ENCODE peak calls at places on chromosomes 3 and 15, in eight cellular contexts. O is aorta; F is PC-3; P is GM23248; J is mammary epithelial cell; N is CD4-positive, alpha-beta memory T cell; V is ovary; K is A673. B is an unnamed sample. For H3K4me1, the result is how much of the 10 kb centered on the place peaks cover.

GRCh38 chr15:79209690-79210089 is 72.8 kb upstream of the ANKRD34C start:
- DNase-seq in N (no peak), V (no peak), K (no peak), P (no peak), F (no peak), O (no peak), J (no peak), B (no peak)

GRCh38 chr3:151210676-151211381 is 7.8 kb upstream of the GPR171 start:
- DNase-seq in O (no peak), K (no peak), F (peak), V (no peak), J (no peak), N (no peak), P (peak), B (no peak)

GRCh38 chr3:36248374-36248773 is 131.9 kb upstream of the STAC start:
- DNase-seq in V (no peak), O (no peak), P (no peak), K (no peak), N (no peak), F (no peak), J (no peak), B (no peak)

GRCh38 chr15:96358795-96359190 is 28.3 kb downstream of the NR2F2 start:
- DNase-seq in F (no peak), N (no peak), K (no peak), J (no peak), P (no peak), O (no peak), V (no peak), B (no peak)

GRCh38 chr15:95812491-95812890 is 518.0 kb upstream of the NR2F2 start:
- DNase-seq in V (no peak), J (no peak), N (no peak), K (no peak), P (peak), F (no peak), O (no peak), B (no peak)

GRCh38 chr3:62546266-62546665 is 172.9 kb upstream of the FEZF2 start:
- DNase-seq in F (no peak), J (no peak), N (no peak), P (no peak), V (no peak), K (no peak), O (no peak), B (no peak)

GRCh38 chr3:131361464-131362421 is 19.8 kb upstream of the NUDT16 start:
- DNase-seq in O (peak), P (peak), N (no peak), F (peak), V (peak), J (peak), K (no peak), B (peak)

GRCh38 chr3:187983484-187984124 is 170.4 kb upstream of the LPP start:
- DNase-seq in J (no peak), O (no peak), K (no peak), N (no peak), V (no peak), F (no peak), P (peak), B (no peak)

GRCh38 chr15:60583194-60583593 is 104.3 kb upstream of the ICE2 start:
- DNase-seq in J (no peak), K (no peak), F (no peak), O (no peak), V (no peak), P (no peak), N (peak), B (no peak)

GRCh38 chr3:108420926-108421325 is 89.5 kb downstream of the MYH15 start:
- DNase-seq in K (no peak), O (no peak), N (no peak), P (peak), F (peak), V (no peak), J (peak), B (no peak)

GRCh38 chr3:108124337-108125150 is 33.7 kb upstream of the CD47 start:
- DNase-seq in K (peak), O (no peak), N (peak), F (no peak), V (no peak), P (no peak), J (no peak), B (no peak)

GRCh38 chr3:46076606-46077005 is 49.3 kb upstream of the XCR1 start:
- DNase-seq in F (peak), K (no peak), J (no peak), P (peak), V (no peak), O (no peak), N (no peak), B (no peak)

GRCh38 chr3:69008980-69009379 is 4.5 kb downstream of the EOGT start:
- DNase-seq in O (no peak), K (peak), P (peak), F (no peak), J (no peak), V (no peak), N (no peak), B (no peak)
- H3K27ac ChIP-seq in O (peak), K (no peak), P (peak), F (no peak), J (peak), V (no peak), N (no peak), B (peak)

GRCh38 chr3:51394541-51394940 is 3.5 kb downstream of the RBM15B start:
- DNase-seq in O (no peak), K (no peak), N (no peak), F (no peak), J (no peak), P (no peak), V (no peak), B (no peak)

GRCh38 chr3:51391566-51392300 is 648 bp downstream of the RBM15B start:
- DNase-seq in P (peak), N (peak), J (peak), V (no peak), O (peak), K (peak), F (peak), B (no peak)

GRCh38 chr3:51393096-51393495 is 2.0 kb downstream of the RBM15B start:
- DNase-seq in N (no peak), F (no peak), K (no peak), P (no peak), O (no peak), V (no peak), J (no peak), B (no peak)

GRCh38 chr3:51392301-51393095 is 1.4 kb downstream of the RBM15B start:
- DNase-seq in F (no peak), V (peak), P (no peak), O (no peak), N (peak), K (no peak), J (no peak), B (no peak)

GRCh38 chr3:51393564-51393963 is 2.5 kb downstream of the RBM15B start:
- DNase-seq in N (no peak), K (no peak), V (no peak), O (no peak), P (no peak), F (no peak), J (no peak), B (no peak)
- H3K4me1 ChIP-seq in N (half or more), K (under half), V (under half), O (under half), P (under half), F (under half), J (under half), B (under half)

GRCh38 chr15:48723964-48724363 is 78.5 kb upstream of the FBN1 start:
- DNase-seq in N (no peak), J (no peak), V (no peak), P (no peak), K (no peak), F (no peak), O (no peak), B (no peak)

GRCh38 chr15:48721061-48721810 is 75.7 kb upstream of the FBN1 start:
- DNase-seq in P (peak), F (no peak), V (no peak), K (no peak), J (no peak), O (no peak), N (no peak), B (no peak)

GRCh38 chr15:48719668-48720067 is 74.2 kb upstream of the FBN1 start:
- DNase-seq in F (no peak), K (no peak), P (no peak), V (no peak), N (no peak), J (no peak), O (no peak), B (no peak)

GRCh38 chr15:48720646-48721045 is 75.1 kb upstream of the FBN1 start:
- DNase-seq in P (peak), V (no peak), N (no peak), J (no peak), F (no peak), O (no peak), K (no peak), B (no peak)

DNA sequence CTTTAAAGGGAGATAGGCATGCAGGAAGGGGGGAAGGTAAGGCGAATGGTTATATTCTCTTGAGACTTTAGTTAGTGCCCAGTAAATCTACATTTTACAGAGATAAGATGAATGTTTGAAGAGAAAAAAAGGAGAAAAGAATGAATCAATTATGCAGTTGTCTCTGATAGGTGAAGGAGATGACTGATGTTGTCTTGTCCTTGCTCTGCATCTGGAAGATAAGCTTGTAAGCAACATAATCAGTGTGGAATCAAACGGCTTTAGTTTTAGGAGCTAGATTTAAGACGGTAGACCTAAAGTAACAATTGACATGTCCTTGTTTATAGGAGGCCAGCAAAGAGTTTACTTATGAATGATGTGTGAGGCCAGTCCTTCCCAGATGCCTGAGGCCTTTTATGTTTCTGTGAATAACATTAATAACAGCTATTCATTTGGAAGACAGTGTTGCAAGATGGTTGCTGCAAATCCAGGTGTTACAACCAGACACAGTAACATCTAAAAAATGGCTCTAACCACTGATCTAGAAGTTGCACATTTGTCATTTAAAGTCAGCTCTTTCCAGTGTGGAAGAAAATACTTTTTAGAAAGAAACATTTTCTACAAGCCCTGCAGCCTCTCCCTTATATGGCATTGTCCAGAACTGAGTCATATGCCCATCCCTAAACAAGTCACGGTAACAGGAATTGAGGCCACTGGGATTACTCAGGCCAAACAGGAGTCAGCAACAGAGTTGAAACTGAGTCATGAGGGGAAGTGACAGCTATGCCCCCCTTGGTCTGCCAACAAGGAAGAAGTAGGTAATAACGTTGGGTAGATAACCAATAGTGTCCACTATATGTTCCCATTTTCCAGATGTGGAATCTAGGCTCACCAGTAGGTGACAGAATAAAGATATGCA is 77.5 kb upstream of the FBN1 start:
- DNase-seq in P (peak), J (peak), F (peak), O (peak), K (no peak), V (no peak), N (no peak), B (no peak)
- H3K27ac ChIP-seq in P (peak), J (peak), F (peak), O (no peak), K (no peak), V (no peak), N (no peak), B (no peak)

GRCh38 chr15:64462492-64462891 is 2.1 kb downstream of the ZNF609 start:
- DNase-seq in O (no peak), N (no peak), P (no peak), F (no peak), J (no peak), V (no peak), K (no peak), B (no peak)

GRCh38 chr15:64459382-64459781 is 996 bp upstream of the ZNF609 start:
- DNase-seq in O (no peak), F (no peak), J (no peak), P (no peak), K (no peak), N (no peak), V (no peak), B (no peak)

GRCh38 chr15:64460737-64461576 is 579 bp downstream of the ZNF609 start:
- DNase-seq in J (peak), K (peak), O (peak), F (peak), N (peak), P (peak), V (peak), B (no peak)

GRCh38 chr15:64461577-64462162 is 1.3 kb downstream of the ZNF609 start:
- DNase-seq in K (peak), F (no peak), O (no peak), V (no peak), J (no peak), N (no peak), P (peak), B (no peak)

GRCh38 chr15:64460206-64460736 is at the start of gene ZNF609:
- DNase-seq in J (peak), K (peak), V (peak), O (peak), F (peak), P (peak), N (peak), B (peak)
- H3K4me1 ChIP-seq in J (under half), K (half or more), V (under half), O (under half), F (under half), P (under half), N (under half), B (under half)

DNA sequence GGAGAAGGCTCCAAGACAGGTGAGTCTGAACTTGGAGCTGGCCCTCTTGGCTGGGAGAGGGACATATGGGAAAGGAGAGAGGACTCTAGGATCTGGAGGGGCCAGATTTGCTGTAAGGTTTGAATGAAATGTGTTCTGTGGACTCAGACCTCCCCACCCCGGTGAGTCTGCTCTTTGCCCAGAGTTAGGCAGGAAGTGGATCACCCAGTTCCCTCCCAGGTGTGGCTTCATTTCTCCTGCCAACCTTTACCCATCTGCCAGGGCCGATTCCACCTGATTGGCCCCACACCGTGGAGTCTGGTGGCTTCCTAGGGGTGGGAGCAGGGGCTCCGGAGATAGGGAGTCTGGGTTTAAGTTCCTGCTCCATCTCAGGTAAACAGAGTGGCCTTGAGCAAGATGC is 25.5 kb downstream of the CD276 start:
- DNase-seq in F (no peak), P (no peak), N (no peak), J (no peak), V (no peak), K (no peak), O (no peak), B (no peak)
- H3K27ac ChIP-seq in F (no peak), P (no peak), N (no peak), J (no peak), V (no peak), K (no peak), O (no peak), B (no peak)

GRCh38 chr3:31924628-31925270 is 56.3 kb downstream of the OSBPL10 start:
- DNase-seq in O (no peak), K (no peak), N (no peak), V (no peak), J (no peak), P (no peak), F (no peak), B (no peak)

GRCh38 chr3:31925271-31925630 is 55.8 kb downstream of the OSBPL10 start:
- DNase-seq in N (no peak), O (no peak), K (no peak), J (no peak), V (no peak), F (no peak), P (no peak), B (no peak)

GRCh38 chr3:31927806-31928205 is 53.3 kb downstream of the OSBPL10 start:
- DNase-seq in J (no peak), N (no peak), P (no peak), V (no peak), O (no peak), K (no peak), F (no peak), B (no peak)

GRCh38 chr3:31929826-31930502 is 51.1 kb downstream of the OSBPL10 start:
- DNase-seq in V (no peak), P (no peak), N (no peak), F (no peak), J (no peak), O (no peak), K (no peak), B (no peak)

DNA sequence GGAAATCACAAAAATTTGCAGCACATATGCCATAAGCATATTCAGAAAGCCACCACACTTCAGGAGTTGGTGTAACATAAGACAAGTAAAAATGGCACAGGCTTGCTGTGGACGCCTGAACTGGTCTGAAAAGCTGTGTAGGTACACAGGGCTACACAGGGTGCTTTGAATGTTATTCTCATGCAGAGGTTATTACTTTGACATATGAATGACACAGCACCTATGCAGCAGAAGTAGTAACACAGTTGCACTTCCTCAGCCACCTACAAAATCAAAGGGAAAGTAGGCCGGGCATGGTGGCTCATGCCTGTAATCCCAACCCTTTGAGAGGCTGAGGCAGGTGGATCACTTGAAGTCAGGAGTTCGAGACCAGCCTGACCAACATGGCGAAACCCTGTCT is 54.5 kb downstream of the OSBPL10 start:
- DNase-seq in V (no peak), O (no peak), K (no peak), N (no peak), P (no peak), J (no peak), F (no peak), B (no peak)
- H3K4me1 ChIP-seq in V (under half), O (under half), K (under half), N (under half), P (under half), J (under half), F (under half), B (under half)

DNA sequence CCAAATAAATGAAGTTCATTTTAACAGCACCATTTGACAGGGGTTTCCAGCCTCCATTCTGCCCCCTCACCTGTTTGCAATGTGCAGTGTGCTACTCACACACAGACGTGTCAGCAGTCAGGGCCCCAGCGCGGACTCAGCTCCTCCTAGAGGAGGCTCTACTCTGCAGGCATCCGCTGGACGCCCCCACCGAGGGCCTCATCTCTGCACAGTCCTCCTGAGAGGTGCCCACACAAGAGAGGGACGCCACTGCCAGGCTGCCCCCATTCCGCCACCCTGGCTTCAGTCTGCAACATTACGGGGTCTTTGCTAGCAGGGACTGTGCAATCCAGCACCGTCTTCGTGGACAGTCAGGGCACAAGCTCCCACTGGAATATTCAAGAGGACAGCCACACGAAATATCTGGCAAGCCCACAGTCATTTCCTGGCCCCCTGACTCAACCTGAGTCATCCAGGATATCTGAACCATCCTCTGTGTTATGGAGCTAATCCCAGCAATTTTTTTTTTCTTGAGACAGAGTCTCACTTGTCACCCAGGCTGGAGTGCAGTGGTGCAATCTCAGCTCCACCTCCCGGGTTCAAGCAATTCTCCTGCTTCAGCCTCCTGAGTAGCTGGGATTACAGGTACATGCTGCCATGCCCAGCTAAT is 255.0 kb downstream of the OCA2 start:
- DNase-seq in N (no peak), J (peak), O (no peak), V (no peak), P (peak), F (peak), K (no peak), B (peak)
- H3K27ac ChIP-seq in N (no peak), J (no peak), O (no peak), V (no peak), P (no peak), F (peak), K (no peak), B (no peak)

B was measured in right atrium auricular region.